ENCODE peak calls at places on chromosomes 6 and 20, in six cellular contexts. O is stomach, C is esophagus muscularis mucosa, Y is GM12878, F is GM12892, N is transverse colon. B is an unnamed sample.

GRCh38 chr20:53003420-53003819 is 31.3 kb downstream of the TSHZ2 start:
- DNase-seq in N (no peak), F (no peak), O (no peak), Y (no peak), C (peak), B (no peak)

GRCh38 chr6:32622545-32623401 is 14.4 kb upstream of the HLA-DQA1 start:
- DNase-seq in Y (peak), N (no peak), C (no peak), O (no peak), F (peak), B (peak)

GRCh38 chr6:5762561-5762968 is 244.2 kb downstream of the NRN1 start:
- DNase-seq in O (no peak), F (no peak), C (no peak), N (no peak), Y (no peak), B (no peak)

GRCh38 chr6:44234101-44235090 is 11.0 kb downstream of the SLC29A1 start:
- DNase-seq in O (peak), F (no peak), Y (no peak), N (peak), C (peak), B (peak)

GRCh38 chr6:72861935-72862432 is 240.1 kb downstream of the KCNQ5 start:
- DNase-seq in O (no peak), Y (peak), N (no peak), F (no peak), C (no peak), B (peak)

GRCh38 chr6:86192123-86192522 is 549.4 kb upstream of the SYNCRIP start:
- DNase-seq in F (no peak), C (no peak), Y (no peak), O (no peak), N (no peak), B (no peak)

GRCh38 chr6:73538116-73538779 is 17.4 kb upstream of the EEF1A1 start:
- DNase-seq in N (no peak), C (no peak), O (no peak), F (no peak), Y (no peak), B (no peak)

GRCh38 chr6:83220121-83220520 is 27.0 kb downstream of the RWDD2A start:
- DNase-seq in O (no peak), N (no peak), Y (no peak), C (no peak), F (no peak), B (no peak)

GRCh38 chr20:41631826-41632225 is 13.6 kb upstream of the CHD6 start:
- DNase-seq in Y (no peak), C (no peak), N (no peak), O (no peak), F (no peak), B (no peak)

GRCh38 chr20:61918548-61918947 is 147.1 kb downstream of the TAF4 start:
- DNase-seq in N (no peak), C (no peak), O (no peak), Y (no peak), F (no peak), B (no peak)

GRCh38 chr6:11315743-11316437 is 83.4 kb upstream of the NEDD9 start:
- DNase-seq in O (no peak), Y (no peak), N (peak), F (no peak), C (no peak), B (no peak)

GRCh38 chr20:13418263-13419229 is 197.5 kb downstream of the ISM1 start:
- DNase-seq in N (no peak), F (no peak), Y (no peak), O (no peak), C (no peak), B (no peak)

GRCh38 chr6:149190228-149190831 is 127.2 kb upstream of the TAB2 start:
- DNase-seq in O (peak), F (no peak), C (peak), Y (no peak), N (peak), B (peak)

GRCh38 chr6:44006123-44006871 is 121.0 kb downstream of the MRPL14 start:
- DNase-seq in N (no peak), O (no peak), F (no peak), C (no peak), Y (no peak), B (no peak)

GRCh38 chr6:1239805-1240204 is 72.1 kb upstream of the FOXQ1 start:
- DNase-seq in N (no peak), Y (no peak), C (peak), F (no peak), O (no peak), B (no peak)

GRCh38 chr6:90393232-90393884 is 96.7 kb upstream of the BACH2 start:
- DNase-seq in F (no peak), N (peak), C (no peak), Y (no peak), O (peak), B (peak)

GRCh38 chr6:133991096-133991593 is 38.1 kb downstream of the TBPL1 start:
- DNase-seq in O (no peak), N (no peak), F (no peak), C (no peak), Y (no peak), B (no peak)

GRCh38 chr6:40586800-40587201 is 363 bp downstream of the LRFN2 start:
- DNase-seq in F (no peak), O (peak), Y (no peak), N (no peak), C (no peak), B (no peak)

GRCh38 chr6:43968110-43968965 is 158.9 kb downstream of the MRPL14 start:
- DNase-seq in O (no peak), N (no peak), C (no peak), F (no peak), Y (no peak), B (no peak)

GRCh38 chr6:118469468-118469867 is 78.6 kb upstream of the PLN start:
- DNase-seq in O (no peak), C (no peak), Y (no peak), F (no peak), N (no peak), B (no peak)

GRCh38 chr20:11703119-11703518 is 214.6 kb upstream of the BTBD3 start:
- DNase-seq in N (no peak), O (no peak), Y (no peak), C (no peak), F (no peak), B (no peak)

GRCh38 chr6:101800598-101800997 is 407.1 kb downstream of the GRIK2 start:
- DNase-seq in F (no peak), O (no peak), N (no peak), C (no peak), Y (no peak), B (no peak)

GRCh38 chr6:101806241-101806640 is 412.7 kb downstream of the GRIK2 start:
- DNase-seq in Y (no peak), O (no peak), N (no peak), F (no peak), C (no peak), B (no peak)

GRCh38 chr6:101803146-101803545 is 409.6 kb downstream of the GRIK2 start:
- DNase-seq in Y (no peak), C (no peak), O (no peak), N (no peak), F (no peak), B (no peak)
- TF ChIP-seq POLR2AphosphoS5 in Y (no peak), C (no peak), O (no peak), N (no peak), F (no peak), B (no peak)

GRCh38 chr6:169075211-169075621 is 178.4 kb downstream of the THBS2 start:
- DNase-seq in N (peak), C (peak), O (peak), F (no peak), Y (no peak), B (no peak)
- TF ChIP-seq POLR2AphosphoS5 in N (peak), C (peak), O (peak), F (no peak), Y (no peak), B (no peak)

GRCh38 chr6:35602133-35602946 is 86.4 kb downstream of the FKBP5 start:
- DNase-seq in Y (no peak), N (no peak), F (no peak), C (no peak), O (no peak), B (peak)
- TF ChIP-seq POLR2AphosphoS5 in Y (no peak), N (no peak), F (no peak), C (peak), O (no peak), B (no peak)

DNA sequence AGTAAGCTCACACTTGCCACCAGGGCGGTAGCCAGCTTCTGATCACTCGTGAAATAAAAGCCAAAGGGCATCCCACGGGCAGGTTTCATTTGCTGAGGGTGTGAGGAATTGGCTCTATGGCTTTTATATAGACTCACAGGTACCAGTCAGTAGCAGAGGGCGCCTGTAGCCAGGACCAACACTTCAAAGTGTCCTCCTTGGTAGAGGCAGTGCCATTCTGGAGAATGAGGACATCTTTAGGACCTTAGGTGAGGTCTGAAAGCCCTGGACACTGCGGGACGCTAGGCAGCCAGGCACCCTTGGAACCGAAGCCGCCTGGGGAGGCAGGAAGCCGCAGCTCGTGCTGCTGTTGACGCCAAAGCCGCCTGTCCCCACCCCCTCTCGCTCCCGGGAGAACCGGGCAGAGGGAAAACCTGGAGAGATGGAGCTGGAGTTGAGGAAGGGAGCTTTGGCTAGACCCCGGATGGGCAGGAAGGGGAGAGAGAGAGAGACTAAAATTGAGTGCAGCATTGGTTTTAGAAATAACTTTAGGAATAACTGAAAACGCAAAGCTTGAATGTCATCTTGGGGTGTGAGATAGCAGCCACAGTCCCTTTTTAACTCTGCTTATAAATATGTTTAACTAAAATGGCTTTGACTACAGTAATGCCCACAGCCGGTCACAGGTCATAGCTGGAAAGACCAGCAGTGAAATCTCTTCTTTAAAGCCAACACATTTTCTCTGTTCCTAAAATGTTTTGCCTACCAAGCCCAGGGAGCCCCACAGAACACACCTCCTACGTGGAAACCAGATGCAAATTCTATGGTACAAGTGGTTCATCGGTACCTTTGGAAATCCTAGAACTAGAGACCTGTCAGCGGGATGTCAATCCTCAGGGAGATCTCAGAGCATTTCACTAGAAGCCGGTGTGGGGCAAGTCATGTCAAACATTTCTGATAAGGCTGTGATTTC is 128.5 kb upstream of the CDYL start:
- DNase-seq in Y (no peak), O (peak), C (peak), N (peak), F (no peak), B (no peak)
- TF ChIP-seq POLR2AphosphoS5 in Y (no peak), O (peak), C (peak), N (peak), F (no peak), B (no peak)

GRCh38 chr6:53302678-53303360 is 45.9 kb downstream of the ELOVL5 start:
- DNase-seq in O (no peak), Y (no peak), N (no peak), F (no peak), C (no peak), B (no peak)

GRCh38 chr6:53301801-53302537 is 46.8 kb downstream of the ELOVL5 start:
- DNase-seq in Y (no peak), N (no peak), F (no peak), O (no peak), C (no peak), B (no peak)

GRCh38 chr6:53299331-53299835 is 49.4 kb downstream of the ELOVL5 start:
- DNase-seq in C (no peak), F (no peak), O (no peak), N (no peak), Y (no peak), B (no peak)

GRCh38 chr6:53297004-53297403 is 51.7 kb downstream of the ELOVL5 start:
- DNase-seq in F (no peak), N (no peak), C (no peak), Y (no peak), O (no peak), B (no peak)

DNA sequence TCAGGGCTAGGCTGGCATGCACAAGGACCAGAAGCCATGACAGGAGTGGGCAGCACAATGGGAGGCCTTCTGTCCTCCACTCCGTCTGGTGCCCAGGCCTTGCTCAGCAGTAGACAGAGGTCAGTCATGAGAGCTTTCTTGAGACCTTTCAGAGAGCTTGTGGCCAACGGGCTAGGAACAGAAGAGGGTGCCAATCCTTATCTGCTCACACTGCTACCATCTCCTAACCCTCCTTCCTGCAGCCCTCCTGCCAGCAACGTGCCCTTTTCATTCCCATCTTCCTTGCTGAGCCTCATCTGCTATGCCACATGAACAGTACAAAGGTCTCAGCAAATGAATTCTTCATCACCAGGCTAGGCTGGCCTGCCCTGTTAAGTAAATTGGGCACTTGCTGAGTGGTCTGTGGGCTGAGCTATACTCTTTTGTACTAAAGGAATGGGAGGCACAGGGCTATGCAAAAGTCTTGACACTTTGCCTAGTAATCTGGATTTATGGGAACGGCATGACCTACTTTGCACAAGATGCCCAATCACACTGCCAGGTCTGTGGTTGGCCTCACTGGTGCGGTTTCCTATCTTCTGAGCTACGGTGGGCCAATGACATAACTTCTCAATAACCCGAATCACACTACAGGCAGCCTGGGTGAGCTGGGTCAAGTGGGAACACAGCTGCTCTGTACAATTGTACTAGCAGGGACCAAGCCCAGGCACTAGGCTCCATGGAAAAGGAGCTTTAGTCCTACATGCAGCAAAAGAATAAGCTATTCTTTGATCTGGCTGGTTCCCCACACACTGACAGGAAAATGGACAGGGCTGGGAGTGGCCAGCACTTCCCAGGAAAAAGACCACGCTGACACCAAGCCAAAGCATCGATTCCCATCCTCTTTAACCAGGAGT is 47.8 kb downstream of the ELOVL5 start:
- DNase-seq in O (no peak), N (no peak), C (no peak), Y (no peak), F (no peak), B (no peak)
- TF ChIP-seq POLR2AphosphoS5 in O (no peak), N (no peak), C (peak), Y (no peak), F (no peak), B (no peak)

GRCh38 chr20:8242827-8243764 is 111.0 kb downstream of the PLCB1 start:
- DNase-seq in C (no peak), O (no peak), F (no peak), Y (no peak), N (no peak), B (no peak)

GRCh38 chr20:8244637-8245036 is 112.6 kb downstream of the PLCB1 start:
- DNase-seq in Y (no peak), N (no peak), C (no peak), F (no peak), O (no peak), B (no peak)

GRCh38 chr20:8248051-8248450 is 116.0 kb downstream of the PLCB1 start:
- DNase-seq in O (no peak), C (no peak), Y (no peak), F (no peak), N (no peak), B (no peak)

GRCh38 chr20:8246701-8247100 is 114.6 kb downstream of the PLCB1 start:
- DNase-seq in F (no peak), O (no peak), C (no peak), Y (no peak), N (no peak), B (no peak)

GRCh38 chr20:8246153-8246552 is 114.1 kb downstream of the PLCB1 start:
- DNase-seq in C (no peak), O (no peak), N (no peak), F (no peak), Y (no peak), B (no peak)
- TF ChIP-seq POLR2AphosphoS5 in C (no peak), O (no peak), N (no peak), F (no peak), Y (no peak), B (no peak)